ENCODE peak calls at places on chromosomes 3 and 15, in eight cellular contexts. B is cardiac muscle cell, V is upper lobe of right lung, P is cardiac fibroblast, D is body of pancreas, S is GM23338, M is astrocyte of the cerebellum, Q is heart left ventricle. Z is an unnamed sample.

GRCh38 chr3:137764563-137765309 is 621 bp downstream of the SOX14 start:
- DNase-seq in B (no peak), V (no peak), P (no peak), D (no peak), S (peak; percentile 54), M (no peak), Q (no peak), Z (no peak)

GRCh38 chr3:99648091-99648490 is 9.7 kb downstream of the COL8A1 start:
- DNase-seq in B (no peak), V (no peak), P (peak; percentile 80), D (no peak), S (no peak), M (no peak), Q (no peak), Z (no peak)

GRCh38 chr3:151316267-151316991 is at the start of gene GPR87:
- DNase-seq in B (no peak), V (no peak), P (peak; percentile 64), D (no peak), S (peak; percentile 34), M (no peak), Q (no peak), Z (no peak)

GRCh38 chr3:188042466-188042865 is 111.5 kb upstream of the LPP start:
- DNase-seq in B (no peak), V (no peak), P (no peak), D (no peak), S (no peak), M (no peak), Q (no peak), Z (no peak)

GRCh38 chr3:50606596-50606995 is 5.0 kb downstream of the CISH start:
- DNase-seq in B (no peak), V (no peak), P (no peak), D (no peak), S (no peak), M (no peak), Q (no peak), Z (no peak)

GRCh38 chr15:99731336-99732267 is 1.6 kb downstream of the LYSMD4 start:
- DNase-seq in B (no peak), V (no peak), P (no peak), D (no peak), S (peak; percentile 76), M (no peak), Q (no peak), Z (peak; percentile 28)

GRCh38 chr15:50181983-50182232 is at the start of gene SLC27A2:
- DNase-seq in B (no peak), V (peak; percentile 76), P (no peak), D (peak; percentile 64), S (peak; percentile 85), M (no peak), Q (no peak), Z (no peak)

GRCh38 chr3:191369081-191370010 is 39.0 kb upstream of the UTS2B start:
- DNase-seq in B (no peak), V (no peak), P (peak; percentile 49), D (no peak), S (peak; percentile 37), M (no peak), Q (no peak), Z (no peak)

GRCh38 chr3:52838561-52839267 is 3.9 kb upstream of the MUSTN1 start:
- DNase-seq in B (no peak), V (no peak), P (no peak), D (no peak), S (no peak), M (no peak), Q (no peak), Z (no peak)

GRCh38 chr3:127001486-127002194 is 18.7 kb downstream of the PLXNA1 start:
- DNase-seq in B (no peak), V (no peak), P (no peak), D (no peak), S (no peak), M (no peak), Q (no peak), Z (no peak)

GRCh38 chr3:127003601-127004280 is 20.8 kb downstream of the PLXNA1 start:
- DNase-seq in B (no peak), V (no peak), P (no peak), D (no peak), S (no peak), M (no peak), Q (no peak), Z (no peak)

GRCh38 chr3:127003175-127003555 is 20.2 kb downstream of the PLXNA1 start:
- DNase-seq in B (no peak), V (no peak), P (no peak), D (no peak), S (no peak), M (no peak), Q (no peak), Z (no peak)

GRCh38 chr3:127000792-127001191 is 17.9 kb downstream of the PLXNA1 start:
- DNase-seq in B (no peak), V (no peak), P (no peak), D (no peak), S (no peak), M (no peak), Q (no peak), Z (no peak)

DNA sequence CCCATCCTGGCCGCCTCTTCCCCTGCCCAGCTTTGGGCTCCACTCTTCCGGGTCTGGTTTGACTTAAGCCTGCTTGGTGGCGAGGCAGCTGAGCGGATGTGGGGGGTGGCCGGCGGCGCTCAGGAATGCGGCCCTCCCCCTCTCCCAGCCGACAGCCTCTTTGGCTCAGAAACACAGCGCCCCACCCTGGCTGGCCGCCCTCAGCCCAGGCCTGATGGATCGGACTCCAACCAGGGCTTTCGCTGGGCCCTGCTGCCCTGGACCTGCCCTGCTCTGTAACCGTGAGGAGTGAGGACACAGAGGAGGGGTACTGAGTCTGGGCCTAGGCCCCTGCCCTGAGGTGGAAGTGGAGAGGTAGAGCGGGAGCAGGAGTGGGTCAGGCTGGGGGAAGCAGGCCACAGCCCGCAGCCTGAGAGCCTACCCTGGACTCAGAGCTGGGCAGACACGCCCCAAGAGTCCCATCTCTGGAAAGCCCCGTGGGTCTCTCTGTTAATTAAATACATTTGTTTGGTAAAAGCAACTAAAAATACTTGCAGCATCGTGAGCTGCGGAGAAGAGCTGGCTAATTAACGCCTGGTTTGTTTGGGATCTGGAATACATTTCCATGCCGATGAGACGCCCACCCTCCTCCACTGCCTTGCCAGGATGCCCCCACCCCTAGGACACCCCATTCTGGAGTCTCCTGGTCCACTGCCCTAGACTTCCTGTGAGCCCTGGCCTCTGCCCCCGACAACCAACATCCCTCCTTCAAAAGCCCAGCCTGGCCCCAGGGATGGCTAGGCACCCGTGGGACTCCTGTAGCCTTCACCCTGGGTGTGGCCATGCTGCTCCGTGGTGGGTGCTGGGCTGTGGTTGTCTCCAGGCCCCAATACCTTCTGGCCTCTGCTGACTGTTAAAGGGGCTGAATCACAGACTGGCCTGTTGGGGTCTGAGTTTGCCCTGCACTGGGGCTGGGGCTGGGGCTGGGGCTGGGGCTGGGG is 19.6 kb downstream of the PLXNA1 start:
- DNase-seq in B (peak; percentile 91), V (peak; percentile 93), P (peak; percentile 93), D (peak; percentile 79), S (peak; percentile 95), M (peak; percentile 72), Q (peak; percentile 88), Z (peak; percentile 86)
- TF ChIP-seq CTCF in B (peak; percentile 66), V (peak; percentile 50), P (peak; percentile 47), D (peak; percentile 32), S (peak; percentile 77), M (peak; percentile 51), Q (peak; percentile 38), Z (peak; percentile 47)

GRCh38 chr15:43794269-43795037 is 2.3 kb downstream of the SERF2 start:
- DNase-seq in B (peak; percentile 46), V (no peak), P (peak; percentile 44), D (peak; percentile 26), S (no peak), M (no peak), Q (peak; percentile 31), Z (no peak)

GRCh38 chr15:43793647-43794046 is 1.5 kb downstream of the SERF2 start:
- DNase-seq in B (no peak), V (no peak), P (no peak), D (peak; percentile 22), S (no peak), M (no peak), Q (no peak), Z (no peak)

GRCh38 chr15:43791993-43792760 is at the start of gene SERF2:
- DNase-seq in B (peak; percentile 99), V (peak; percentile 100), P (peak; percentile 100), D (peak; percentile 100), S (peak; percentile 100), M (peak; percentile 98), Q (peak; percentile 100), Z (peak; percentile 99)

GRCh38 chr15:43795197-43795596 is 3.1 kb downstream of the SERF2 start:
- DNase-seq in B (no peak), V (no peak), P (no peak), D (no peak), S (no peak), M (no peak), Q (no peak), Z (no peak)

DNA sequence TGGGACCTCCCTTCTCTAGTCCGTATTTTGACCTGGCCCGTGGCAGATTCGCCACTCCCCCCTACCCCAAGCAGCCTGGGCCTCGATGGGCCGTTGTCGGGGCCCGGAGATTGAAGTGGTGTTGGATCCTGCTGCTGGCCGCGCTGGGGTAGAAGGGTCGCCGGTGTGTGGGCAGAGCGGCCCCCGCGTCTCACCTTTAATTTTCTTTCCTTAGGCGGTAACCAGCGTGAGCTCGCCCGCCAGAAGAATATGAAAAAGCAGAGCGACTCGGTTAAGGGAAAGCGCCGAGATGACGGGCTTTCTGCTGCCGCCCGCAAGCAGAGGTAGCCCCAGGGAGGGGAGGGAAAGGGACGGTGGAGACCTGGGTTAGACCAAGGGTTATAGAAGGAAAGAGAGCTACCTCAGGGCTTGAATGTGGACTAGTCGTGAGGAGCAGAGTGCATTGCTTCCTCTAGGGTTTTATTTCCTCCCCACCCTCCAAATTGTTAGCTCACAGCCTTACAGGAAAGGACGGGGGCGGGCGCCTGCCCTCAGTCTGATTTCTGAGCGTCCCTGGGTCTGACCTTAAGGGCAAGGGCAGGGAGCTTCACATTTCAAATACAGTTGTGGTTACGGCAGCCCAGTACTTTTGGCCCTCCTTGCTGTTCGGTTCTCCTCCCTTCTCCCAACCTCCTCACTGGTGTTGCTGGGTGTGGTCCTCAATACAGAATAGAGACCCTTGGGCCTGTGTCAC is 807 bp downstream of the SERF2 start:
- DNase-seq in B (peak; percentile 23), V (peak; percentile 80), P (peak; percentile 45), D (peak; percentile 44), S (peak; percentile 35), M (no peak), Q (peak; percentile 67), Z (no peak)
- TF ChIP-seq CTCF in B (peak; percentile 15), V (no peak), P (no peak), D (no peak), S (no peak), M (no peak), Q (no peak), Z (no peak)

GRCh38 chr3:195849322-195850074 is 37.8 kb upstream of the MUC4 start:
- DNase-seq in B (peak; percentile 46), V (no peak), P (peak; percentile 32), D (no peak), S (no peak), M (no peak), Q (no peak), Z (no peak)
- TF ChIP-seq CTCF in B (peak; percentile 51), V (peak; percentile 7), P (peak; percentile 32), D (peak; percentile 31), S (peak; percentile 28), M (no peak), Q (peak; percentile 90), Z (no peak)

DNA sequence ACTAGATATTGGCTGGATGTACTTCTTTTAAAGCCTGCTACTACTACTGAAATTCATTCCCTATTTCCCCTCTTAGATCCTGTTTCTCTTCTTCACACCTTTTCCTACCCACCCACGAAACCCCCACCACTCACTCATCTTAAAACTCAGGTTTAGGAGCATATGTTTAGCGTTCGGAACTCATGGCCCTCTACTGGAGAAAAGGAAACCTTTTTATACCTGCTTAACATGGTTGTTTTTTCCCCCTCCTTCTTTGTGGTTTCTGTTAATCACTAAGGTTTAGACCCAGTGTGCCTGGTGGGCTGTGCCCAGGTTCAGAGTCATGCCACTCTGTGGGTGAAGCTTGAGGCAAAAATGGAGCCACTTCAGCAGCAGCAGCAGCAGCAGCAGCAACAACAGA is 2.6 kb downstream of the ARID3B start:
- DNase-seq in B (no peak), V (no peak), P (no peak), D (no peak), S (peak; percentile 42), M (no peak), Q (no peak), Z (no peak)
- TF ChIP-seq CTCF in B (peak; percentile 3), V (no peak), P (no peak), D (peak; percentile 22), S (peak; percentile 33), M (peak; percentile 22), Q (no peak), Z (peak; percentile 13)